ENCODE peak calls at places on chromosomes 13 and 19, in seven cellular contexts. N, B, E, L, Y, R and I are unnamed samples.

GRCh38 chr19:6259312-6259861 is 20.4 kb downstream of the MLLT1 start:
- DNase-seq in N (peak), B (no peak), E (peak), L (no peak), Y (no peak), R (no peak), I (no peak)

GRCh38 chr13:62209539-62209938 is 793.9 kb upstream of the PCDH20 start:
- DNase-seq in N (no peak), B (no peak), E (no peak), L (no peak), Y (no peak), R (no peak), I (no peak)

GRCh38 chr13:112428704-112429103 is 52.5 kb downstream of the SPACA7 start:
- DNase-seq in N (no peak), B (no peak), E (no peak), L (no peak), Y (no peak), R (no peak), I (no peak)

GRCh38 chr19:38229585-38230073 is 5.6 kb upstream of the DPF1 start:
- DNase-seq in N (peak), B (peak), E (peak), L (peak), Y (peak), R (peak), I (peak)

GRCh38 chr19:7533281-7533819 is 2.2 kb upstream of the PNPLA6 start:
- DNase-seq in N (peak), B (no peak), E (peak), L (no peak), Y (no peak), R (no peak), I (no peak)

GRCh38 chr19:4547303-4548237 is 7.7 kb upstream of the LRG1 start:
- DNase-seq in N (no peak), B (peak), E (no peak), L (no peak), Y (no peak), R (peak), I (no peak)

GRCh38 chr13:79491715-79492114 is 10.8 kb downstream of the NDFIP2 start:
- DNase-seq in N (no peak), B (peak), E (peak), L (no peak), Y (no peak), R (no peak), I (no peak)

GRCh38 chr13:101488734-101489133 is 36.3 kb downstream of the ITGBL1 start:
- DNase-seq in N (no peak), B (no peak), E (no peak), L (no peak), Y (no peak), R (no peak), I (no peak)

GRCh38 chr13:41178040-41178439 is 16.3 kb downstream of the KBTBD7 start:
- DNase-seq in N (no peak), B (no peak), E (peak), L (no peak), Y (no peak), R (no peak), I (no peak)

GRCh38 chr13:28136916-28137315 is 1.4 kb upstream of the PAN3 start:
- DNase-seq in N (peak), B (peak), E (no peak), L (no peak), Y (no peak), R (peak), I (peak)

GRCh38 chr19:5580116-5580515 is 12.4 kb upstream of the TINCR start:
- DNase-seq in N (no peak), B (no peak), E (peak), L (no peak), Y (no peak), R (peak), I (no peak)

GRCh38 chr19:18795540-18795939 is 4.4 kb upstream of the COMP start:
- DNase-seq in N (no peak), B (no peak), E (no peak), L (no peak), Y (no peak), R (no peak), I (peak)

GRCh38 chr19:41019346-41019745 is 28.3 kb downstream of the CYP2B6 start:
- DNase-seq in N (no peak), B (no peak), E (no peak), L (no peak), Y (no peak), R (no peak), I (no peak)

GRCh38 chr19:11507370-11508078 is 1.9 kb upstream of the ZNF653 start:
- DNase-seq in N (no peak), B (no peak), E (no peak), L (no peak), Y (no peak), R (no peak), I (no peak)

GRCh38 chr13:47256618-47257017 is 359.8 kb upstream of the HTR2A start:
- DNase-seq in N (no peak), B (peak), E (peak), L (no peak), Y (no peak), R (no peak), I (no peak)

GRCh38 chr13:65453982-65454381 is 1776.2 kb downstream of the PCDH9 start:
- DNase-seq in N (no peak), B (no peak), E (no peak), L (no peak), Y (no peak), R (no peak), I (no peak)

GRCh38 chr19:3766520-3766919 is 4.0 kb downstream of the MRPL54 start:
- DNase-seq in N (no peak), B (no peak), E (no peak), L (no peak), Y (no peak), R (no peak), I (no peak)

GRCh38 chr13:62524498-62524897 is 1108.8 kb upstream of the PCDH20 start:
- DNase-seq in N (no peak), B (no peak), E (no peak), L (no peak), Y (no peak), R (no peak), I (no peak)

GRCh38 chr13:77437267-77437666 is 98.2 kb upstream of the SCEL start:
- DNase-seq in N (no peak), B (no peak), E (no peak), L (no peak), Y (no peak), R (no peak), I (no peak)

GRCh38 chr13:21333186-21333585 is 125.9 kb downstream of the ZDHHC20 start:
- DNase-seq in N (no peak), B (no peak), E (no peak), L (no peak), Y (no peak), R (no peak), I (no peak)

GRCh38 chr19:18021121-18021755 is 13.3 kb downstream of the ARRDC2 start:
- DNase-seq in N (no peak), B (peak), E (peak), L (peak), Y (no peak), R (peak), I (no peak)

GRCh38 chr19:16104722-16105121 is 7.0 kb upstream of the RAB8A start:
- DNase-seq in N (no peak), B (no peak), E (no peak), L (no peak), Y (no peak), R (no peak), I (no peak)

GRCh38 chr19:40594657-40595077 is 6.5 kb upstream of the LTBP4 start:
- DNase-seq in N (no peak), B (peak), E (no peak), L (no peak), Y (no peak), R (no peak), I (no peak)

GRCh38 chr13:60139272-60139671 is 24.5 kb downstream of the DIAPH3 start:
- DNase-seq in N (no peak), B (peak), E (peak), L (no peak), Y (no peak), R (no peak), I (no peak)

GRCh38 chr19:18456974-18457373 is 19.0 kb upstream of the ISYNA1 start:
- DNase-seq in N (peak), B (no peak), E (no peak), L (no peak), Y (no peak), R (no peak), I (no peak)

GRCh38 chr13:34416833-34417425 is 525.1 kb upstream of the NBEA start:
- DNase-seq in N (peak), B (peak), E (peak), L (no peak), Y (no peak), R (no peak), I (no peak)

GRCh38 chr13:32142115-32142514 is 110.5 kb downstream of the FRY start:
- DNase-seq in N (no peak), B (no peak), E (no peak), L (no peak), Y (no peak), R (no peak), I (no peak)